ENCODE peak calls at places on chromosome 14, in five cellular contexts. W is neural progenitor cell, Q is GM23248, A is Peyer's patch, E is neuronal stem cell. P is an unnamed sample. For H3K9me3 and H3K4me1, the result is how much of the 10 kb centered on the place peaks cover.

GRCh38 chr14:37056473-37056872 is 115.9 kb downstream of the SLC25A21 start:
- DNase-seq in E (no peak), W (no peak), Q (peak), A (no peak), P (no peak)

GRCh38 chr14:67814826-67815225 is 1.6 kb downstream of the ZFYVE26 start:
- DNase-seq in E (no peak), A (no peak), Q (peak), W (peak), P (no peak)

GRCh38 chr14:34766611-34767010 is 52.2 kb upstream of the CFL2 start:
- DNase-seq in W (no peak), E (no peak), Q (peak), A (no peak), P (no peak)

GRCh38 chr14:35458442-35458841 is 53.9 kb upstream of the NFKBIA start:
- DNase-seq in Q (no peak), W (no peak), A (no peak), E (no peak), P (no peak)

GRCh38 chr14:90759370-90760054 is 56.7 kb downstream of the TTC7B start:
- DNase-seq in A (peak), E (no peak), Q (no peak), W (no peak), P (no peak)

GRCh38 chr14:94472842-94473241 is 3.2 kb downstream of the SERPINA9 start:
- DNase-seq in W (no peak), Q (no peak), E (no peak), A (no peak), P (no peak)

GRCh38 chr14:68563256-68564131 is 229.4 kb downstream of the ZFP36L1 start:
- DNase-seq in W (no peak), A (no peak), Q (no peak), E (no peak), P (no peak)

GRCh38 chr14:100537701-100538565 is 49.3 kb downstream of the BEGAIN start:
- DNase-seq in W (no peak), Q (no peak), E (no peak), A (no peak), P (no peak)

GRCh38 chr14:64950889-64951288 is 8.3 kb upstream of the GPX2 start:
- DNase-seq in Q (no peak), E (no peak), A (no peak), W (no peak), P (no peak)

GRCh38 chr14:101114726-101115481 is 211.4 kb upstream of the RTL1 start:
- DNase-seq in Q (no peak), A (no peak), E (no peak), W (no peak), P (no peak)

GRCh38 chr14:74179775-74180354 is 59.4 kb upstream of the VSX2 start:
- DNase-seq in A (no peak), W (no peak), Q (no peak), E (no peak), P (no peak)

GRCh38 chr14:50116221-50116956 is at the start of gene VCPKMT:
- DNase-seq in Q (peak), W (peak), A (peak), E (peak), P (peak)

GRCh38 chr14:56216631-56217379 is 98.6 kb downstream of the PELI2 start:
- DNase-seq in W (no peak), A (peak), E (no peak), Q (peak), P (no peak)

GRCh38 chr14:97283450-97284230 is 486.5 kb downstream of the VRK1 start:
- DNase-seq in E (no peak), A (no peak), W (no peak), Q (no peak), P (no peak)

GRCh38 chr14:102362084-102362483 is 606 bp downstream of the CINP start:
- DNase-seq in E (no peak), A (no peak), W (peak), Q (peak), P (no peak)

GRCh38 chr14:63964063-63964462 is 111.3 kb downstream of the SYNE2 start:
- DNase-seq in Q (no peak), E (no peak), A (no peak), W (no peak), P (no peak)

GRCh38 chr14:72513994-72514659 is 379.8 kb downstream of the DPF3 start:
- DNase-seq in W (peak), A (no peak), Q (peak), E (no peak), P (peak)

GRCh38 chr14:70995671-70996070 is 88.4 kb downstream of the PCNX1 start:
- DNase-seq in A (no peak), E (no peak), Q (peak), W (no peak), P (peak)

GRCh38 chr14:91358654-91359210 is 58.9 kb downstream of the CCDC88C start:
- DNase-seq in Q (no peak), E (no peak), A (no peak), W (no peak), P (no peak)

GRCh38 chr14:72745546-72745945 is 148.4 kb downstream of the DPF3 start:
- DNase-seq in E (no peak), A (no peak), W (no peak), Q (peak), P (no peak)

GRCh38 chr14:53391156-53391555 is 238.0 kb upstream of the DDHD1 start:
- DNase-seq in W (no peak), E (no peak), Q (peak), A (no peak), P (no peak)

GRCh38 chr14:54435500-54435981 is 5.6 kb downstream of the CNIH1 start:
- DNase-seq in Q (peak), A (no peak), E (no peak), W (no peak), P (peak)

GRCh38 chr14:90605430-90605829 is 208.6 kb downstream of the CALM1 start:
- DNase-seq in W (peak), E (no peak), A (no peak), Q (no peak), P (no peak)

GRCh38 chr14:88299865-88300264 is 23.2 kb downstream of the KCNK10 start:
- DNase-seq in E (no peak), Q (no peak), A (no peak), W (no peak), P (no peak)

GRCh38 chr14:73829526-73830431 is 21.9 kb upstream of the PTGR2 start:
- DNase-seq in W (no peak), Q (peak), A (no peak), E (no peak), P (peak)

GRCh38 chr14:20001863-20002262 is at the start of gene OR4Q2:
- DNase-seq in W (no peak), A (no peak), E (no peak), Q (no peak), P (no peak)

GRCh38 chr14:100790785-100791667 is 34.9 kb upstream of the MEG3 start:
- DNase-seq in Q (no peak), E (no peak), W (no peak), A (no peak), P (no peak)

GRCh38 chr14:93676416-93676958 is 111.8 kb downstream of the PRIMA1 start:
- DNase-seq in E (no peak), W (no peak), Q (no peak), A (no peak), P (no peak)

GRCh38 chr14:69573205-69573840 is 1.3 kb downstream of the CCDC177 start:
- DNase-seq in E (no peak), Q (peak), W (no peak), A (no peak), P (no peak)

GRCh38 chr14:71803539-71804260 is 128.5 kb upstream of the RGS6 start:
- DNase-seq in A (no peak), W (no peak), Q (peak), E (no peak), P (no peak)

GRCh38 chr14:64416348-64416932 is 28.3 kb downstream of the MTHFD1 start:
- DNase-seq in W (no peak), A (no peak), E (no peak), Q (no peak), P (no peak)

GRCh38 chr14:86430807-86431206 is 900.9 kb downstream of the FLRT2 start:
- DNase-seq in A (no peak), W (no peak), Q (no peak), E (no peak), P (no peak)

GRCh38 chr14:96194657-96195431 is 9.8 kb upstream of the BDKRB2 start:
- DNase-seq in W (no peak), Q (no peak), A (no peak), E (no peak), P (no peak)

DNA sequence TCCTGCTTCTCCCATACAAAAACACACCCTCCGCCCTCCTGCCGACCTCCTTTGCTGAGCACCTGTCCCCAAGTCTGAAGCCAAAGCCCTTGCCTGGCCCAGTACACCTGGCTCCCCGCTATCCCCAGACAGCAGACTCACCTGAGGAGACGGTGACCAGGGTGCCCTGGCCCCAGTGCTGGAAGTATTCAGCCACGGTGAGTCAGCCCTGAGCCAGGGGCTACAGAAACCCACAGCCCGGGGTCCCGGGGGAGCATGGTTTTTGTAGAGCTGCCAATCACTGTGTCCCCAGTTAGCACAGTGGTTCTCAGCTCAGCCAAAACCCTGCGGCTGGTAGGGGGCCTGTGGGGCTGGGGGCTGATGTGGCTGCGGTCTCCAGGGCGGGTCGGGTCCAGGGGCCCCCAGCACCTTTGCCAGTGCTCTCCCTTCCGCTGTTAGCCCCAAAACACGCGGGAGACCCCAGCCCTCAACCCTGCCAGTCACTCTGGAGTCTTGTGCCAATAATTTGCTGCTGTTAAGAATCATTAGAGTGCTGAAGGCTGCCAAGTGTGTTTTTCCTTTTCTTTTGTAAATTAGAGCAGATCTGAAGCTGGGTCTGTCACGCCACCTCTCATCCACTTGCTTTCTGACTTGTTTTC is 339.0 kb downstream of the TMEM121 start:
- DNase-seq in W (no peak), A (no peak), E (no peak), Q (no peak), P (no peak)
- H3K9me3 ChIP-seq in W (under half), A (under half), E (under half), Q (under half), P (under half)

GRCh38 chr14:76761198-76761848 is at the start of gene VASH1:
- DNase-seq in Q (peak), E (no peak), A (peak), W (peak), P (peak)

GRCh38 chr14:76762617-76763361 is 1.5 kb downstream of the VASH1 start:
- DNase-seq in A (peak), W (no peak), E (no peak), Q (peak), P (no peak)

GRCh38 chr14:76760331-76761197 is 704 bp upstream of the VASH1 start:
- DNase-seq in A (peak), Q (no peak), W (no peak), E (no peak), P (no peak)

GRCh38 chr14:76761849-76762616 is 765 bp downstream of the VASH1 start:
- DNase-seq in Q (peak), E (no peak), A (peak), W (no peak), P (no peak)

GRCh38 chr14:76759589-76759988 is 1.7 kb upstream of the VASH1 start:
- DNase-seq in A (no peak), E (no peak), Q (no peak), W (no peak), P (no peak)
- H3K4me1 ChIP-seq in A (under half), E (under half), Q (under half), W (under half), P (under half)

GRCh38 chr14:52119030-52119429 is 50.2 kb upstream of the NID2 start:
- DNase-seq in W (no peak), Q (no peak), A (no peak), E (no peak), P (no peak)
- H3K9me3 ChIP-seq in W (under half), Q (under half), A (under half), E (under half), P (under half)

GRCh38 chr14:22812744-22813143 is 2.5 kb downstream of the SLC7A7 start:
- DNase-seq in W (peak), E (no peak), Q (no peak), A (no peak), P (no peak)
- H3K4me1 ChIP-seq in W (under half), E (under half), Q (under half), A (under half), P (under half)

GRCh38 chr14:89516173-89516572 is 99.1 kb upstream of the FOXN3 start:
- DNase-seq in W (no peak), E (no peak), A (no peak), Q (no peak), P (peak)

GRCh38 chr14:89519000-89519399 is 102.0 kb upstream of the FOXN3 start:
- DNase-seq in Q (no peak), E (no peak), W (no peak), A (no peak), P (no peak)

GRCh38 chr14:89524412-89524811 is 107.4 kb upstream of the FOXN3 start:
- DNase-seq in E (no peak), Q (no peak), W (no peak), A (no peak), P (no peak)

DNA sequence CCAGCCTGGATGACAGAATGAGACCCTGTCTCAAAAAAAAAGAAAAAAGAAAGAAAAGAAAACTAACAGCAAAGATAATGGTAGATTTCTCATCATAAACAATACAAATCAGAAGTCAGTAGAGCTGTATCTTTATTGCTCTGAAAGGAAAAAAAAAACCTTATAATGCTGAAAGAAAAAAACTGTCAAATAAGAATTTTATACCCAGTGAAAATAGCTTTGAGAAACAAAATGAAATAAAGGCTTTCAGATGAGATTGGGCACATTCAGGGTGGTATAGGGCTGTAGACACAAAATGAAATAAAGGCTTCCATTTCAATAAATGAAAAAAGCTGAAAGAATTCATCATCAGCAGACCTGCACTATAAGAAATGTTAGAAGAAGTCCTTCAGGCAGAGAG is 105.0 kb upstream of the FOXN3 start:
- DNase-seq in W (no peak), Q (no peak), E (no peak), A (no peak), P (no peak)
- H3K9me3 ChIP-seq in W (under half), Q (under half), E (under half), A (under half), P (under half)

GRCh38 chr14:92525318-92526095 is 11.9 kb downstream of the RIN3 start:
- DNase-seq in A (no peak), E (no peak), Q (no peak), W (no peak), P (no peak)

GRCh38 chr14:92524603-92525185 is 11.1 kb downstream of the RIN3 start:
- DNase-seq in Q (no peak), A (no peak), W (no peak), E (no peak), P (no peak)

GRCh38 chr14:92529895-92530294 is 16.3 kb downstream of the RIN3 start:
- DNase-seq in A (no peak), E (no peak), W (no peak), Q (no peak), P (no peak)

GRCh38 chr14:92528486-92529100 is 15.0 kb downstream of the RIN3 start:
- DNase-seq in A (no peak), W (no peak), Q (no peak), E (no peak), P (no peak)

DNA sequence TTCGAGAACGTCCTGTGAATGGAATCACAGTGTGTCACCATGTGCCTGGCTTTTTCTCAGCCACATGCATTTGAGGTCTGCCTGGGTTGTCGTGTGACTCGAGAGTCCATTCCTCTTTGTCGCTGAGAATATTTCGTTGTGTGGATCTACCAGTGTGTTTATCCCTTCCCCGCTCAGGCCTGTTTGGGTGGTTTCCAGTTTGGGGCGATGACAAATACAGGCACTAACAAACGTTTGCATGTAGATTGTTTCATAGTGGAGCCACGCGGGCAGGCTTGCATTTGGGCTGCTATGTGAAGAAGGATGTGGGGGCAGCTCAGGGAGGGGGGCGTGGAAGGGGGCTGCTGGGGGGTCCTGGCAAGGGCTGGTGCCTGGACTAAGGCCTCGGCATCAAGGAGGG is 14.1 kb downstream of the RIN3 start:
- DNase-seq in E (no peak), A (no peak), Q (no peak), W (no peak), P (no peak)
- H3K4me1 ChIP-seq in E (under half), A (under half), Q (under half), W (under half), P (under half)

GRCh38 chr14:84323963-84324362 is 1206.0 kb upstream of the FLRT2 start:
- DNase-seq in E (no peak), A (no peak), W (no peak), Q (no peak), P (no peak)

DNA sequence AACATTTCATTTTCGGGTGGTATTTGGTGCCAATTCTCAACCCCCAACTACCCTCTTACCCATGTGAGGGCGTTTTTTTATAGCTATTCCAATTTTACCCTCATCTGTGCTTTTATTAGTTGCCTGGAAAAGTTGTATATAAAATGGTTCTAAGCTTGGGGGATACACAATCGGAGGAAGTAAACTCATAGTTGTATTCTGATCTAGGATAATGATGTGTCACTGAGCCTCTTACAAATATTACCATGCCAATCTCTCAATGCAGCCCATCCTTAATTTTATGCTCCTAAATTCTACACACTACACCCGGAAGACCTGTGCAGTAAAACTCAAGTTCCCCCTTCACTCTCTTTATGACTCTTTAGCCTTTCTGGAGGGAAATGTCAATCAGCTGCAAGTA is 1206.5 kb upstream of the FLRT2 start:
- DNase-seq in Q (no peak), E (no peak), W (no peak), A (no peak), P (no peak)
- H3K9me3 ChIP-seq in Q (under half), E (under half), W (under half), A (under half), P (under half)

P was measured in small intestine.